ENCODE peak calls at places on chromosome 6, in four cellular contexts. I is H1, P is mesendoderm, X is IMR-90. W is an unnamed sample.
A peak's percentile ranks its signal among the peaks of the same experiment; 100 is the strongest.

GRCh38 chr6:44201638-44202303 is 15.0 kb upstream of the MYMX start:
- DNase-seq in I (no peak), P (no peak), X (no peak), W (no peak)

GRCh38 chr6:1491025-1491424 is 101.6 kb downstream of the FOXF2 start:
- DNase-seq in I (no peak), P (no peak), X (no peak), W (no peak)

GRCh38 chr6:113363866-113364265 is 493.3 kb upstream of the MARCKS start:
- DNase-seq in I (no peak), P (no peak), X (peak; percentile 50), W (no peak)

GRCh38 chr6:11197846-11198245 is 34.6 kb downstream of the NEDD9 start:
- DNase-seq in I (no peak), P (no peak), X (no peak), W (no peak)

GRCh38 chr6:154888426-154888825 is 106.7 kb upstream of the TIAM2 start:
- DNase-seq in I (no peak), P (peak; percentile 47), X (no peak), W (no peak)

GRCh38 chr6:147117580-147117979 is 86.6 kb upstream of the STXBP5 start:
- DNase-seq in I (no peak), P (no peak), X (peak; percentile 49), W (no peak)

GRCh38 chr6:88808381-88808780 is 155.0 kb downstream of the RNGTT start:
- DNase-seq in I (no peak), P (no peak), X (no peak), W (no peak)

GRCh38 chr6:74534485-74535211 is 671.2 kb downstream of the COL12A1 start:
- DNase-seq in I (no peak), P (no peak), X (peak; percentile 86), W (no peak)

GRCh38 chr6:98843274-98844243 is 9.2 kb downstream of the POU3F2 start:
- DNase-seq in I (no peak), P (peak; percentile 45), X (no peak), W (peak; percentile 55)

GRCh38 chr6:147699637-147700036 is 191.1 kb downstream of the SAMD5 start:
- DNase-seq in I (no peak), P (no peak), X (peak; percentile 91), W (no peak)

GRCh38 chr6:6346427-6346826 is 26.0 kb upstream of the F13A1 start:
- DNase-seq in I (no peak), P (no peak), X (no peak), W (no peak)

GRCh38 chr6:2505624-2506023 is 245.1 kb downstream of the MYLK4 start:
- DNase-seq in I (no peak), P (peak; percentile 58), X (no peak), W (peak; percentile 77)

DNA sequence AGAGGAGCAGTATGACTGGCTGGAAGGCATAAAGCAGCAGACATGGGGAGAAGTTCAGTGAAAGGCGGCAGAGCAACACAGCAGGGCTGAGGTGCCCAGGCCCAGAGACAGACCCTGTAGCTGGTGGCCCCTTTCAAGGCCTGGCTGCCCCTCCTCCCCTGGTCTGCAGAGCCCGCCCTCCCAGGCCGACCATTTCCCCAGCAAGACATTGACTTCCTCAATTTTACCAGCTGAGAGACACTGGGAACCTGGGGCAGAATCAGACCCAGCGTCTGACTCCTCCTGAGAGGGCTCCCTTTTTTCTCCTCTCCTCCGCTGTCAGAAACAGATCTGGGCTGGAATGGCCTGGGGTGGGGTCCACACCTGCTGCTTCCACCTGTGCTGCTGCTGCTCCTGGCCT is at the start of gene TREML4:
- DNase-seq in I (no peak), P (no peak), X (no peak), W (no peak)
- H3K18ac ChIP-seq in I (no peak within 1 kb of the TSS), P (no peak within 1 kb of the TSS), X (no peak within 1 kb of the TSS), W (no peak within 1 kb of the TSS)

GRCh38 chr6:106444777-106445507 is 84.4 kb downstream of the CRYBG1 start:
- DNase-seq in I (no peak), P (peak; percentile 75), X (peak; percentile 69), W (peak; percentile 30)
- H4K5ac ChIP-seq in I (no peak overlapping the region), P (no peak overlapping the region), X (no peak overlapping the region), W (no peak overlapping the region)

DNA sequence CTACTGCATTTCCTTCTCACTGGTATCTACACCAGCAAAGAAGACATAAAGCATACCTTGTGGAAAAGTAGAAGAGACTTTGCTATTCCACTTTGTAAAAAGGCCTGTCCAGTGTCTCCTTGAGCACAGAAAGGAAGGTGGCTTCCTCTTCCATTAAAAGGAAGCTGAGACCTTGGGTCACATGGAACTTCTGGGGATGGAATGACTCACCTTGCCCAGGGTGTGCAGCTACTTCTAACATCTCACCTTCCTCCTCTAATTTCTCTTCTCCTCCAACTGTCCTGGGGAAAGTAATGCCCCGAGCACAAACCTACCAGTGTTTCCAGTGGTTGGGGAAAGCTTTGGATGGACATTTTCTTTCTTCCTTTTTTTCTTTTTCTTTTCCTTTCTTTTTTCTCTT is 848.8 kb upstream of the MAP3K7 start:
- DNase-seq in I (no peak), P (no peak), X (no peak), W (no peak)
- H2BK5ac ChIP-seq in I (no peak overlapping the region), P (no peak overlapping the region), X (no peak overlapping the region), W (no peak overlapping the region)

GRCh38 chr6:166931426-166931970 is 24.9 kb downstream of the RNASET2 start:
- DNase-seq in I (no peak), P (no peak), X (no peak), W (no peak)
- H3K18ac ChIP-seq in I (no peak overlapping the region), P (no peak overlapping the region), X (no peak overlapping the region), W (no peak overlapping the region)

DNA sequence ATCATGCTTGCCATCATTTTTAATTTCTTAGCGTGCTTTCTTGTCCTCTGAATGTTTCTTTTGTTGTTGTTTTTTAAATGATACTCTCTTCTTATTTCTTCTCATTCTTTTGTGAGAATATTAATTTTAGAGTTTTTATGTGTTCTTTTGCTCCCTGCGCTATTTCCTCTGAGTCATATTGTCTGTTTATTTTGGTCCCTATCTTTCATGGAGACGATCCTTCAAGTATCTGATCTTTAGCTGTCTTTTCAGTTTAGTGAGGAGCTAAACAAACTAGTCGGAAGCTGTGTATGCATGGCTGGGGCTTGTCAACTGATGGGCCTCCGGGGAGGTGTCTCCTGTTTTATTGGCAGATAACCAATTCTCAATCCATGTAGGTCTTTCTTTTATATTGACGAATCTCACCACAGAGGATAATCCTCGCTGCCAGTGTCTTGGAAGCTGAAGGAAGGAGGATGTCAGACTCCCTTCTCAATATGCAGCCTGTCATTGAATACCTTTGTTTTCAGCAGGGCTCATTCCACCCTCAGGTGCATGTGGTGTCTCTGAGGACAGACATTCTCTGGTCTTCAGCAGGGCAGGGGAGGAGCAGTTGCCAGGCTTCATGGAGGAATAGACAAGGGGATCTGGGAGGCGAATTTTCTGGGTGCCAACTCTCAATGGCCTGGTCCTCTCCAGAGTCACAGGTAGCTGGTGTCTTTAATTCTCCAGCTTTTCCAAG is 64.8 kb downstream of the RNF182 start:
- DNase-seq in I (no peak), P (no peak), X (peak; percentile 39), W (no peak)
- H4K5ac ChIP-seq in I (no peak overlapping the region), P (no peak overlapping the region), X (no peak overlapping the region), W (no peak overlapping the region)

GRCh38 chr6:122042851-122043250 is 356.6 kb upstream of the HSF2 start:
- DNase-seq in I (no peak), P (no peak), X (peak; percentile 18), W (no peak)

GRCh38 chr6:122043421-122043820 is 356.0 kb upstream of the HSF2 start:
- DNase-seq in I (no peak), P (no peak), X (peak; percentile 36), W (no peak)

GRCh38 chr6:122042380-122042779 is 357.1 kb upstream of the HSF2 start:
- DNase-seq in I (no peak), P (no peak), X (no peak), W (no peak)
- H2BK5ac ChIP-seq in I (no peak overlapping the region), P (no peak overlapping the region), X (no peak overlapping the region), W (no peak overlapping the region)